ENCODE peak calls at places on chromosomes 2 and 18, in four cellular contexts. F is breast epithelium, J is ovary, Y is tibial artery. I is an unnamed sample.

GRCh38 chr2:150485871-150486538 is 1.5 kb downstream of the RND3 start:
- DNase-seq in F (peak), J (peak), Y (peak), I (peak)

GRCh38 chr2:217858519-217859466 is 144.0 kb downstream of the TNS1 start:
- DNase-seq in F (no peak), J (peak), Y (peak), I (no peak)

GRCh38 chr18:53819174-53819573 is 405.3 kb downstream of the MBD2 start:
- DNase-seq in F (no peak), J (no peak), Y (no peak), I (no peak)

GRCh38 chr18:73043231-73044000 is 175.6 kb upstream of the NETO1 start:
- DNase-seq in F (no peak), J (no peak), Y (no peak), I (no peak)

GRCh38 chr18:58225101-58225500 is 181.1 kb downstream of the NEDD4L start:
- DNase-seq in F (no peak), J (no peak), Y (no peak), I (no peak)

GRCh38 chr2:168730391-168730790 is 72.0 kb upstream of the NOSTRIN start:
- DNase-seq in F (no peak), J (no peak), Y (no peak), I (no peak)

GRCh38 chr18:39414009-39414700 is 1848.6 kb upstream of the CELF4 start:
- DNase-seq in F (no peak), J (no peak), Y (no peak), I (no peak)

GRCh38 chr2:9236867-9237266 is 30.3 kb downstream of the ASAP2 start:
- DNase-seq in F (no peak), J (peak), Y (no peak), I (peak)

GRCh38 chr2:200667397-200667796 is 81.6 kb downstream of the AOX1 start:
- DNase-seq in F (no peak), J (no peak), Y (no peak), I (no peak)

GRCh38 chr2:3280683-3281520 is 96.7 kb downstream of the EIPR1 start:
- DNase-seq in F (no peak), J (peak), Y (peak), I (no peak)

GRCh38 chr2:240390091-240391073 is 45.1 kb upstream of the GPC1 start:
- DNase-seq in F (no peak), J (peak), Y (no peak), I (peak)

GRCh38 chr18:76018211-76018610 is 476.8 kb downstream of the ZNF516 start:
- DNase-seq in F (no peak), J (no peak), Y (no peak), I (no peak)

GRCh38 chr2:168992591-168993349 is 38.4 kb downstream of the ABCB11 start:
- DNase-seq in F (no peak), J (no peak), Y (no peak), I (no peak)

GRCh38 chr2:46116616-46117015 is 180.6 kb upstream of the EPAS1 start:
- DNase-seq in F (no peak), J (no peak), Y (no peak), I (no peak)

GRCh38 chr2:58194451-58194850 is 46.7 kb downstream of the FANCL start:
- DNase-seq in F (no peak), J (no peak), Y (no peak), I (no peak)

GRCh38 chr18:61606068-61606660 is 272.9 kb downstream of the CDH20 start:
- DNase-seq in F (peak), J (no peak), Y (peak), I (no peak)

GRCh38 chr2:15588329-15588919 is 3.2 kb upstream of the DDX1 start:
- DNase-seq in F (peak), J (peak), Y (no peak), I (no peak)

GRCh38 chr18:29560270-29560669 is 1383.3 kb upstream of the CDH2 start:
- DNase-seq in F (no peak), J (no peak), Y (no peak), I (no peak)

GRCh38 chr18:12308386-12309100 is 502 bp downstream of the TUBB6 start:
- DNase-seq in F (peak), J (peak), Y (peak), I (peak)

GRCh38 chr2:81648370-81648769 is 1343.8 kb upstream of the LRRTM1 start:
- DNase-seq in F (no peak), J (no peak), Y (no peak), I (no peak)

GRCh38 chr2:9693138-9693520 is 62.3 kb upstream of the YWHAQ start:
- DNase-seq in F (no peak), J (no peak), Y (peak), I (no peak)

GRCh38 chr18:12011199-12011961 is 30.1 kb downstream of the IMPA2 start:
- DNase-seq in F (no peak), J (no peak), Y (no peak), I (no peak)

GRCh38 chr2:162435676-162436075 is 91.7 kb downstream of the GCA start:
- DNase-seq in F (no peak), J (no peak), Y (no peak), I (no peak)

GRCh38 chr2:130756041-130756720 is 841 bp downstream of the AMER3 start:
- DNase-seq in F (no peak), J (no peak), Y (no peak), I (no peak)

GRCh38 chr18:57586243-57587049 is at the start of gene FECH:
- DNase-seq in F (peak), J (peak), Y (peak), I (peak)

GRCh38 chr18:47997338-47997780 is 66.9 kb upstream of the SMAD2 start:
- DNase-seq in F (no peak), J (no peak), Y (no peak), I (no peak)
- TF ChIP-seq CTCF in F (no peak), J (no peak), Y (no peak), I (no peak)

DNA sequence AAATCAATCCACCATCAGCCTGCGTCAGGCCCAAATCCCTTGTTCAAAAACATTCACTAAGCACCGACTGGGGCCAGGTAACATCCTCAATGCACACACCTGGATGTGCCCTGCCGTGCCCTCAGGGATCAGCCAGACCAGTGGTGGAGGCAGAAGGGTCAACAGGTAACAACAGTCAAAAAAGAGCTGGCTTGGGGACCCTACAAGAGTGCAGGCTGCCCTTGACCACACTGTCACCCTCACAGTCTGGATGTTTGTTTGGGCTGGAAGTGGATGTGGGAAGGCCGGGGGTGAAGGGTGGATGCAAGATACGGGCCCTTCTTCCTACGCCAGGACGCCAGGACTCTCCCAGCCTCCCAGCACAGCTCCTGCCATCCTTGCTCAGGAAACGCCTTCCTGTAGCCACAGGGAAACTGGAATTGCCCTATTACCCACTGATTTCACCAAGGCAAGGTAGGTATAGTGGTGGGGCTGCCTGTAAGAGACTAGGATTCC is 2.7 kb downstream of the BIN1 start:
- DNase-seq in F (no peak), J (peak), Y (no peak), I (peak)
- H3K4me3 ChIP-seq in F (no peak), J (no peak), Y (no peak), I (no peak)

DNA sequence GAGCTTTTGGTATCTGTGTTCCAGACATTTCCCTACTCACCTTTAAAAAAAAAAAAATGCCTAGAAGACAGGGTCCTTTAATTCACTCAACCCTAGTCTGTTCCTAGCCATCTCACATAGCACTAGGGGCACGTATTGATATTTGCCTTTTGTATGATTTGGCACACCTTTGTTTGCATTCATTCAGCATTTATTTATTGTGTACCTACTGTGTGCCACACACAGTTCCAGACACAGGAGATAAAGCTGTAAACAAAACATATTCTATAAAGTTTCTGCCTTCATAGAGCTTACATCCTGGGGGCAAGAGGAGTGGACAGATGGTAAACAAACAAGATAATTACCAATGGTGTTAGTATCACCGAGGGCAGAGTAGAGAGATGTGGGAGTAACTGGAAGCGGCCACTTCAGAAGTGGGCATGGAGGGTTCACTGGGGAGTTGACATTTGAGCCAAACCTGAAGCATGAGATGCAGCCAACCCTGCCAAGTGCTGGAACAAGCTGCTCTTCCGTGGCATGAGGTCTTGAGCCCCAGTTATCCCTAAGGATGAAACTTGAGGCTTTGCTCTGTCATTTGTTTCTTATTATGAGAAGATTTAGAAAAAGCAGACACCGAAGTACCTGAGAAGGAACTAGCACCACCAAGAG is 18.2 kb downstream of the MAPRE2 start:
- DNase-seq in F (no peak), J (no peak), Y (no peak), I (no peak)
- H3K27ac ChIP-seq in F (no peak), J (no peak), Y (no peak), I (no peak)

GRCh38 chr2:108988796-108989713 is at the start of gene EDAR:
- DNase-seq in F (peak), J (no peak), Y (no peak), I (no peak)
- TF ChIP-seq CTCF in F (no peak), J (no peak), Y (peak), I (peak)

DNA sequence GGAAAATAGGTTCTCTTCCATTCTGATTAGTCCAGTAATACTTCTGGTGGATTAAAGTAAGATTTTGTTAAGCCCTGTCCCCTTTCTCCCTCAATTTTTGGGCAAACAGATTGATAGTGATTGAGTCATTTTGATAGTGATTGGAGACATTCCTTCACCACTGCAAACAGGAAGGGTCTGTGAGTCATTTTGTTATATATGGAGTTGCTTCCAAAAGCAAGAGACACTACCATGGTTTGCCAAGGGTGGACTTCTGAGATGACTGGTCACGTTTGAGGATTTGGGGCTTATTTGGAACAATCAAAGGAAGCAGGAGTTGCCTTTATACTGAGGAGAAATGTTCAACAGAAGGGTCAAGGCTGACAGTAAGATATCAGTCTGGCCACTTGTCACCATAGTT is 249.9 kb downstream of the PARD3B start:
- DNase-seq in F (no peak), J (no peak), Y (no peak), I (no peak)
- H3K4me3 ChIP-seq in F (no peak), J (no peak), Y (no peak), I (no peak)

DNA sequence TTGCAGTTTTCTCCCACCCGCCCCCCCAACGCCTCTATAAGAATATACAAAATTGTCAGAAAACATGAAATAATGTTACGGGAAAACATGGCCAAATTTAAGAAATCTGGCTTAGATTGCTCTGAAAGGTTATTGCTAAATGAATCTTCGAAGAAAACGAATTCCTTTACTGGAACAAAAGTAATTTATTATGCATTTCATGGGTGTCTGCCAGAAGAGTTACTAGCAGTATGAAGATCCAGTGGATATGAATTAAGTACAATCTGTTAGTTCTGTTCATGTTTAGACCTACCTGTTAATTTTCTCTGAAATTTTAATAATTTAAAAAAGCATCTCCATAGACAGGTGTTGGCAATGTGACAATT is 21.9 kb downstream of the GATA6 start:
- DNase-seq in F (no peak), J (no peak), Y (no peak), I (no peak)
- H3K27ac ChIP-seq in F (no peak), J (no peak), Y (peak), I (no peak)